ENCODE peak calls at places on chromosomes 16 and 17, in six cellular contexts. M, B, L, O, E and K are unnamed samples.
A peak's percentile ranks its signal among the peaks of the same experiment; 100 is the strongest.

GRCh38 chr16:82671743-82672142 is 45.0 kb downstream of the CDH13 start:
- DNase-seq in E (no peak), L (no peak), M (no peak), B (peak; percentile 15), O (peak; percentile 15), K (no peak)

GRCh38 chr17:80103686-80104085 is 2.3 kb downstream of the GAA start:
- DNase-seq in E (no peak), O (no peak), B (no peak), M (no peak), L (no peak), K (no peak)

GRCh38 chr16:68064791-68065365 is 20.3 kb upstream of the NFATC3 start:
- DNase-seq in B (peak; percentile 71), E (peak; percentile 85), M (peak; percentile 82), O (peak; percentile 86), L (peak; percentile 80), K (no peak)

GRCh38 chr17:43599835-43600234 is 53.7 kb upstream of the ETV4 start:
- DNase-seq in O (peak; percentile 91), B (no peak), L (no peak), E (peak; percentile 81), M (no peak), K (peak; percentile 54)

GRCh38 chr17:70047619-70048018 is 27.4 kb upstream of the KCNJ16 start:
- DNase-seq in O (peak; percentile 59), L (no peak), M (no peak), E (no peak), B (no peak), K (no peak)

GRCh38 chr17:28901866-28902818 is 737 bp downstream of the DHRS13 start:
- DNase-seq in E (peak; percentile 74), O (no peak), B (peak; percentile 67), M (peak; percentile 54), L (no peak), K (no peak)

GRCh38 chr17:37284198-37284597 is 91.6 kb upstream of the C17orf78 start:
- DNase-seq in M (no peak), E (no peak), L (no peak), O (no peak), B (no peak), K (no peak)

GRCh38 chr17:11986179-11986938 is 10.9 kb downstream of the ZNF18 start:
- DNase-seq in L (no peak), M (no peak), E (peak; percentile 47), O (no peak), B (no peak), K (no peak)

GRCh38 chr17:17349724-17350106 is 46.5 kb downstream of the NT5M start:
- DNase-seq in B (no peak), L (no peak), M (no peak), E (no peak), O (no peak), K (no peak)

GRCh38 chr16:65010136-65010535 is 111.7 kb downstream of the CDH11 start:
- DNase-seq in O (no peak), M (no peak), B (no peak), L (no peak), E (no peak), K (no peak)

GRCh38 chr17:28615260-28615940 is 1.4 kb upstream of the RSKR start:
- DNase-seq in B (no peak), M (no peak), L (no peak), O (no peak), E (no peak), K (no peak)

GRCh38 chr17:56815711-56816110 is 18.0 kb downstream of the C17orf67 start:
- DNase-seq in E (peak; percentile 62), L (peak; percentile 45), O (peak; percentile 78), B (no peak), M (no peak), K (peak; percentile 63)

GRCh38 chr17:66724581-66725341 is 110.2 kb upstream of the CACNG5 start:
- DNase-seq in M (no peak), O (peak; percentile 63), L (peak; percentile 29), E (peak; percentile 48), B (no peak), K (no peak)

GRCh38 chr17:76869209-76869877 is 1.1 kb downstream of the MGAT5B start:
- DNase-seq in B (no peak), O (no peak), L (no peak), E (no peak), M (no peak), K (no peak)

GRCh38 chr17:63946440-63947363 is 14.6 kb upstream of the CD79B start:
- DNase-seq in M (peak; percentile 71), B (peak; percentile 91), E (peak; percentile 87), O (peak; percentile 45), L (no peak), K (no peak)

GRCh38 chr16:9846362-9847099 is 335.7 kb downstream of the GRIN2A start:
- DNase-seq in B (no peak), E (no peak), O (peak; percentile 51), M (no peak), L (no peak), K (no peak)

GRCh38 chr16:84641643-84642358 is 6.5 kb upstream of the KLHL36 start:
- DNase-seq in L (no peak), B (no peak), O (no peak), M (no peak), E (no peak), K (no peak)

GRCh38 chr16:50547340-50547865 is 793 bp upstream of the NKD1 start:
- DNase-seq in O (no peak), E (no peak), B (peak; percentile 74), L (no peak), M (peak; percentile 53), K (no peak)